ENCODE peak calls at places on chromosomes 2 and 18, in six cellular contexts. Z is fibroblast of lung, W is Calu3, Q is HFFc6, F is AG09309, N is PC-9. M is an unnamed sample.
A peak's percentile ranks its signal among the peaks of the same experiment; 100 is the strongest.

GRCh38 chr2:174635015-174635593 is 37.5 kb upstream of the WIPF1 start:
- DNase-seq in Z (no peak), W (no peak), Q (no peak), F (no peak), N (no peak), M (no peak)

GRCh38 chr2:16958266-16958665 is 292.6 kb upstream of the CYRIA start:
- DNase-seq in Z (no peak), W (no peak), Q (no peak), F (no peak), N (no peak), M (no peak)

GRCh38 chr18:27667064-27667463 is 482.0 kb upstream of the CHST9 start:
- DNase-seq in Z (no peak), W (no peak), Q (no peak), F (no peak), N (no peak), M (no peak)

GRCh38 chr18:48806551-48807261 is 144.1 kb downstream of the SMAD7 start:
- DNase-seq in Z (peak; percentile 45), W (no peak), Q (no peak), F (peak; percentile 18), N (no peak), M (no peak)

GRCh38 chr2:101442042-101442666 is 32.8 kb downstream of the RFX8 start:
- DNase-seq in Z (peak; percentile 83), W (no peak), Q (peak; percentile 53), F (peak; percentile 39), N (no peak), M (peak; percentile 91)

GRCh38 chr2:36655456-36655855 is 41.1 kb upstream of the VIT start:
- DNase-seq in Z (peak; percentile 95), W (no peak), Q (peak; percentile 98), F (peak; percentile 85), N (no peak), M (peak; percentile 88)

GRCh38 chr2:66431840-66432511 is 2.9 kb upstream of the MEIS1 start:
- DNase-seq in Z (no peak), W (no peak), Q (no peak), F (no peak), N (no peak), M (no peak)

GRCh38 chr2:182866461-182867369 is at the start of gene FRZB:
- DNase-seq in Z (peak; percentile 84), W (peak; percentile 54), Q (peak; percentile 10), F (no peak), N (peak; percentile 28), M (peak; percentile 69)

GRCh38 chr2:20641123-20641985 is 9.5 kb downstream of the HS1BP3 start:
- DNase-seq in Z (peak; percentile 89), W (no peak), Q (peak; percentile 19), F (no peak), N (no peak), M (peak; percentile 32)

GRCh38 chr18:79826966-79827365 is 29.2 kb downstream of the KCNG2 start:
- DNase-seq in Z (no peak), W (no peak), Q (no peak), F (no peak), N (no peak), M (no peak)

GRCh38 chr2:66508358-66509071 is 73.6 kb downstream of the MEIS1 start:
- DNase-seq in Z (peak; percentile 81), W (no peak), Q (peak; percentile 45), F (no peak), N (peak; percentile 11), M (no peak)

GRCh38 chr18:49915352-49915751 is 102.0 kb upstream of the ACAA2 start:
- DNase-seq in Z (no peak), W (no peak), Q (no peak), F (no peak), N (no peak), M (no peak)

GRCh38 chr2:217858519-217859466 is 144.0 kb downstream of the TNS1 start:
- DNase-seq in Z (peak; percentile 82), W (no peak), Q (peak; percentile 91), F (peak; percentile 94), N (peak; percentile 18), M (peak; percentile 96)

GRCh38 chr2:75808039-75808438 is 97.3 kb upstream of the GCFC2 start:
- DNase-seq in Z (no peak), W (no peak), Q (no peak), F (no peak), N (no peak), M (no peak)

GRCh38 chr2:231397011-231397927 is 1.8 kb downstream of the B3GNT7 start:
- DNase-seq in Z (no peak), W (no peak), Q (no peak), F (no peak), N (peak; percentile 26), M (no peak)

GRCh38 chr2:199339826-199340605 is 117.7 kb downstream of the SATB2 start:
- DNase-seq in Z (no peak), W (no peak), Q (peak; percentile 9), F (peak; percentile 71), N (no peak), M (peak; percentile 7)

GRCh38 chr2:240362826-240363717 is 72.4 kb upstream of the GPC1 start:
- DNase-seq in Z (no peak), W (no peak), Q (no peak), F (no peak), N (no peak), M (no peak)

GRCh38 chr2:84888401-84889276 is 7.8 kb upstream of the TRABD2A start:
- DNase-seq in Z (peak; percentile 80), W (no peak), Q (peak; percentile 45), F (no peak), N (no peak), M (peak; percentile 66)

GRCh38 chr2:240427729-240428128 is 7.7 kb upstream of the GPC1 start:
- DNase-seq in Z (no peak), W (no peak), Q (no peak), F (no peak), N (no peak), M (no peak)

GRCh38 chr18:68841301-68841700 is 43.4 kb downstream of the CCDC102B start:
- DNase-seq in Z (no peak), W (no peak), Q (no peak), F (no peak), N (no peak), M (no peak)

GRCh38 chr2:225937625-225938024 is 538.1 kb downstream of the NYAP2 start:
- DNase-seq in Z (peak; percentile 24), W (no peak), Q (no peak), F (no peak), N (no peak), M (peak; percentile 53)

GRCh38 chr2:239349448-239350135 is 51.2 kb downstream of the HDAC4 start:
- DNase-seq in Z (no peak), W (no peak), Q (no peak), F (no peak), N (no peak), M (no peak)

GRCh38 chr18:57898506-57899124 is 95.5 kb upstream of the ATP8B1 start:
- DNase-seq in Z (peak; percentile 84), W (no peak), Q (peak; percentile 84), F (peak; percentile 91), N (no peak), M (peak; percentile 55)

GRCh38 chr2:33378551-33379220 is 97.8 kb upstream of the RASGRP3 start:
- DNase-seq in Z (peak; percentile 44), W (peak; percentile 7), Q (no peak), F (no peak), N (no peak), M (peak; percentile 75)

GRCh38 chr2:100619951-100620350 is 57.2 kb downstream of the PDCL3 start:
- DNase-seq in Z (no peak), W (no peak), Q (no peak), F (no peak), N (no peak), M (no peak)

GRCh38 chr2:4522498-4523421 is 819.4 kb downstream of the DCDC2C start:
- DNase-seq in Z (no peak), W (no peak), Q (no peak), F (no peak), N (no peak), M (no peak)

GRCh38 chr2:172427256-172427989 is at the start of gene ITGA6:
- DNase-seq in Z (peak; percentile 68), W (peak; percentile 94), Q (peak; percentile 62), F (no peak), N (peak; percentile 96), M (peak; percentile 33)
- TF ChIP-seq CTCF in Z (no peak), W (no peak), Q (peak; percentile 65), F (peak; percentile 6), N (peak; percentile 43), M (no peak)

DNA sequence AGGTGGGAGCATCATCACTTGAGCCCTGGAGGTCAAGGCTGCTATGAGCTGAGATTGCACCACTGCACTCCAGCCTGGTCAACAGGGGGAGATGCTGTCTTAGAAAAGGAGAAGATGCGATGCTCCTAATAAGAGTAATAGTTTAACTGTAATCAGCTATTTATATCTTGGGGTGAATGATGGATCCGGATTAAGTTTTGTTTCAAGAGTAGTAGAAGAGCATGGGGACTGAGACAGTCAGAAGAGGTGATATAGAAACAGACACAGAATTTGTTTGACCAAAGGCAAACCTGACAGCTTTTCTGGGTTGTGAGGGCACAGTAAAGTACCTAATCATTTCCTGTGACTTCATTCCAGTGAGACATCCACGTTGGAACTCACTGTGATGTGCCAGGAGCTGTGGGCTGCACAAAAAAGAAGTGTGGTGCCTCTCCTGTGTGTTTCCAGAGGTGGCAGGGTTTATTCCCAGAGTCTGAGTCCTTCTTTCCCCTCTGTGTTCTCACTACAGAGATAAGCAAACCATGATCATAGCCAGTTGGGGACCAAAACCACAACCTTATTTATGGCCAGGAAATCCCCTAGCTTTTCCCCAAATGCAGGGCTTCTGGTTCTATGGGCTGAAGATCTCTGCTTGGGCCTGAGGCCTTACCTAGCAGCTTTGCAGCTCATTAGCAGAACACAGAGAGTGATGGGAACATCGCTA is 113.7 kb downstream of the XRCC5 start:
- DNase-seq in Z (peak; percentile 58), W (no peak), Q (peak; percentile 63), F (no peak), N (no peak), M (peak; percentile 40)
- TF ChIP-seq CTCF in Z (peak; percentile 42), W (no peak), Q (peak; percentile 76), F (peak; percentile 60), N (peak; percentile 43), M (peak; percentile 41)

GRCh38 chr2:49335546-49335945 is 181.2 kb upstream of the FSHR start:
- DNase-seq in Z (no peak), W (no peak), Q (no peak), F (no peak), N (no peak), M (no peak)

DNA sequence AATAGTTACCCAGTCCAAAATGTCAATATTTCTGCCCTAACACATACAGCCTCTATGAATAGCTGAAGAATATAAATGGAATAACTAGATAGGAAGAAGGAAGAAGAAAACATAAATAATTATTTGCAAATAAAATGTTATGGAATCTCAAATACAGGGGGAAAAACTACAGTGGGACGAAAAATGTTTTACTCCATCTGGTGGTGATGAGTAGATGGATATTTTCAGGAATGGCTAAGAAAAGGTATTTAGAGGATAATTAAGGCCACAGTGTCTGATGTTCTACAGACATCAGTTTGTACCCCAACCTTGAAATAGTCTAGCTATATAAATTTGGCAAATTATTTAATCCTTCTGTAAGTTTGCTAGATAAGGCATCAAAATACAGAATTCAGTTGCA is 178.1 kb upstream of the FSHR start:
- DNase-seq in Z (no peak), W (no peak), Q (no peak), F (no peak), N (no peak), M (peak; percentile 38)
- TF ChIP-seq CTCF in Z (no peak), W (no peak), Q (no peak), F (no peak), N (no peak), M (peak; percentile 29)

DNA sequence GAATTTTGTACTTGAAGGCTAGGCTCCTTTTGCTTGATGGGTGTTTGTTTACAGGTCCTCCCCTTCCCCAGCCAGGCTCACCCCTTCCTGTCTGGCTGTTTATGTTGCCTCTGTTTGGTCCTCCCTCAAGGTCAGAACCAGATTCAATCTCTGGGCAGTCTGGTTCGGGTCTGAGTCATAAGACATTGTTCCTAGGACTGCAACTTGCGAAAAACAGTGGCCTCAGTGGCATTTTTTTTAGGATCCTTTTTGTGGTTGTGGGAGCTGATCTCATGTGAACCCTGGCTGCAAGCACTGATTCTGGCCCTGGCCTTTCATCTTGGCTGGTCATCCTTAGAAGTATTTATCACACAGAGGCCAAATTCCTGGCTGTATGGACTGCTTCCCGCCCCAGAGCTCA is 370.4 kb downstream of the CLIP4 start:
- DNase-seq in Z (peak; percentile 29), W (no peak), Q (no peak), F (no peak), N (no peak), M (peak; percentile 6)
- TF ChIP-seq CTCF in Z (no peak), W (no peak), Q (no peak), F (no peak), N (no peak), M (no peak)